ENCODE peak calls at places on chromosomes 13 and 19, in four cellular contexts. D, C, U and Q are unnamed samples.

GRCh38 chr19:18408053-18408476 is 10.6 kb upstream of the LRRC25 start:
- DNase-seq in U (peak), C (no peak), D (no peak), Q (no peak)

GRCh38 chr19:48575931-48576622 is 24.1 kb downstream of the SULT2B1 start:
- DNase-seq in C (no peak), D (no peak), U (no peak), Q (no peak)

GRCh38 chr13:78401833-78402232 is 201.5 kb downstream of the POU4F1 start:
- DNase-seq in C (no peak), D (no peak), U (no peak), Q (no peak)

GRCh38 chr19:13029893-13030292 is 34.6 kb downstream of the NFIX start:
- DNase-seq in D (no peak), C (no peak), U (no peak), Q (peak)

GRCh38 chr19:38055655-38056521 is 148.9 kb downstream of the SIPA1L3 start:
- DNase-seq in D (no peak), C (no peak), U (no peak), Q (no peak)

GRCh38 chr19:43634516-43634876 is 5.2 kb downstream of the CADM4 start:
- DNase-seq in C (no peak), U (no peak), D (no peak), Q (no peak)

GRCh38 chr19:29410974-29411615 is 114.7 kb upstream of the VSTM2B start:
- DNase-seq in C (no peak), U (no peak), D (peak), Q (peak)

GRCh38 chr13:36530050-36530789 is 97.9 kb downstream of the CCNA1 start:
- DNase-seq in C (no peak), U (no peak), D (no peak), Q (peak)

GRCh38 chr13:45786293-45786920 is 65.1 kb downstream of the SIAH3 start:
- DNase-seq in D (no peak), U (no peak), C (no peak), Q (no peak)

GRCh38 chr13:30341815-30342570 is 34.6 kb upstream of the KATNAL1 start:
- DNase-seq in D (peak), U (peak), C (peak), Q (peak)

GRCh38 chr13:73450583-73450982 is 391.8 kb downstream of the KLF5 start:
- DNase-seq in D (peak), U (no peak), C (no peak), Q (no peak)

GRCh38 chr19:17281391-17282304 is at the start of gene ANKLE1:
- DNase-seq in D (no peak), C (no peak), U (peak), Q (no peak)

GRCh38 chr19:18745012-18745735 is 45.9 kb downstream of the COMP start:
- DNase-seq in D (no peak), U (no peak), C (no peak), Q (no peak)

GRCh38 chr13:109782823-109783411 is 3.5 kb downstream of the IRS2 start:
- DNase-seq in U (no peak), C (no peak), D (no peak), Q (no peak)

GRCh38 chr13:109783815-109784589 is 2.4 kb downstream of the IRS2 start:
- DNase-seq in C (no peak), D (no peak), U (no peak), Q (no peak)

GRCh38 chr13:109782066-109782822 is 4.1 kb downstream of the IRS2 start:
- DNase-seq in C (no peak), D (no peak), U (no peak), Q (no peak)

GRCh38 chr13:109784590-109785140 is 1.7 kb downstream of the IRS2 start:
- DNase-seq in D (peak), U (peak), C (no peak), Q (peak)

GRCh38 chr13:109783447-109783814 is 3.0 kb downstream of the IRS2 start:
- DNase-seq in U (no peak), C (no peak), D (no peak), Q (no peak)
- TF ChIP-seq CTCF in U (no peak), C (no peak), D (no peak), Q (no peak)

DNA sequence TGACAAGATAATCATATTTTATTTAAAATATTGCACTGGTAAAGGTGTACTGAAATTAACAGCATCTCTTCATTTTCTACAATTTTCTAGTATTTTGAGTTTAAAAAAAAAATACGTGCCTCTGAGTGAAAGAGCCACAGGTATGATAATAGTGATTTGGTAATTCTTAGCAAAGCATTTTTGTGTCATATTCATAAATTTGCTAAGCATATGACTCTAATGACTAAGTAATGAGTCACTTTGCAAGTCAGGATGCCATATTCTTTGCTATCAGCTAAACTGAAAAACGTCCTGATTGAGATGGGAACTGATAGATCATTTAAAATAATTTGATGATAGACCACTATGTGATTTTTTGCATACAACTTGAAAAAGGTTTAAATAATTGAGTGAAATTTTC is 136.1 kb upstream of the IRS2 start:
- DNase-seq in U (no peak), D (no peak), C (no peak), Q (no peak)
- H3K27ac ChIP-seq in U (no peak), D (no peak), C (no peak), Q (no peak)

GRCh38 chr13:50015263-50015662 is at the start of gene KCNRG:
- DNase-seq in U (no peak), D (no peak), C (no peak), Q (no peak)
- H3K4me3 ChIP-seq in U (no peak), D (no peak), C (no peak), Q (no peak)

GRCh38 chr19:47132522-47132852 is 1.9 kb downstream of the SAE1 start:
- DNase-seq in D (no peak), C (no peak), U (no peak), Q (no peak)

GRCh38 chr19:47135156-47135555 is 4.5 kb downstream of the SAE1 start:
- DNase-seq in U (no peak), C (no peak), D (no peak), Q (no peak)

GRCh38 chr19:47130589-47131168 is at the start of gene SAE1:
- DNase-seq in D (peak), C (peak), U (peak), Q (peak)

GRCh38 chr19:47133021-47133471 is 2.4 kb downstream of the SAE1 start:
- DNase-seq in U (no peak), C (no peak), D (no peak), Q (no peak)

GRCh38 chr19:47134533-47134932 is 3.9 kb downstream of the SAE1 start:
- DNase-seq in U (no peak), D (no peak), C (no peak), Q (no peak)
- TF ChIP-seq CTCF in U (no peak), D (no peak), C (no peak), Q (no peak)